ENCODE peak calls at places on chromosome 19, in four cellular contexts. T is midbrain; L is SHP77; P is activated CD4-positive, alpha-beta T cell treated with anti-CD3 and anti-CD28 coated beads, Interleukin-2, amount 50 U/mL, for 1 hour. R is an unnamed sample.

GRCh38 chr19:8311461-8312260 is 3.5 kb upstream of the CD320 start:
- DNase-seq in L (no peak), T (no peak), P (no peak), R (no peak)

GRCh38 chr19:48695743-48696352 is at the start of gene FUT2:
- DNase-seq in P (no peak), L (peak; percentile 25), T (no peak), R (no peak)

GRCh38 chr19:34224996-34225658 is 29.2 kb upstream of the GARRE1 start:
- DNase-seq in P (no peak), L (no peak), T (no peak), R (no peak)

GRCh38 chr19:9586764-9587163 is 2.5 kb upstream of the ZNF121 start:
- DNase-seq in L (peak; percentile 42), P (peak; percentile 81), T (peak; percentile 47), R (peak; percentile 64)

GRCh38 chr19:3366104-3366760 is at the start of gene NFIC:
- DNase-seq in P (peak; percentile 38), L (peak; percentile 42), T (peak; percentile 66), R (no peak)

GRCh38 chr19:2372076-2372612 is 12.1 kb downstream of the TMPRSS9 start:
- DNase-seq in T (no peak), L (no peak), P (no peak), R (no peak)

GRCh38 chr19:45556835-45557234 is 27.8 kb downstream of the OPA3 start:
- DNase-seq in P (no peak), L (no peak), T (no peak), R (no peak)

GRCh38 chr19:51297406-51297805 is 14.0 kb upstream of the IGLON5 start:
- DNase-seq in P (no peak), L (no peak), T (no peak), R (no peak)

GRCh38 chr19:42270346-42271044 is 1.4 kb downstream of the CIC start:
- DNase-seq in T (peak; percentile 67), L (no peak), P (peak; percentile 63), R (peak; percentile 74)

GRCh38 chr19:19402656-19403372 is 2.7 kb upstream of the GATAD2A start:
- DNase-seq in T (no peak), P (no peak), L (no peak), R (no peak)

GRCh38 chr19:45613926-45614725 is 12.1 kb upstream of the GPR4 start:
- DNase-seq in T (no peak), P (no peak), L (no peak), R (no peak)

GRCh38 chr19:40231057-40231456 is 4.6 kb upstream of the CCNP start:
- DNase-seq in P (no peak), L (no peak), T (no peak), R (no peak)

GRCh38 chr19:14843169-14843568 is 5.6 kb downstream of the OR7A10 start:
- DNase-seq in T (no peak), P (no peak), L (no peak), R (no peak)

GRCh38 chr19:55283548-55284393 is at the start of gene BRSK1:
- DNase-seq in P (peak; percentile 48), L (peak; percentile 54), T (peak; percentile 83), R (no peak)

GRCh38 chr19:37519890-37520289 is 13.2 kb downstream of the ZNF793 start:
- DNase-seq in P (no peak), T (no peak), L (no peak), R (no peak)

GRCh38 chr19:7188682-7189629 is 105.3 kb downstream of the INSR start:
- DNase-seq in T (no peak), P (no peak), L (peak; percentile 60), R (no peak)

GRCh38 chr19:55117063-55117635 is 288 bp downstream of the PPP1R12C start:
- DNase-seq in P (no peak), L (peak; percentile 29), T (no peak), R (peak; percentile 7)

R was measured in T follicular helper cell.